ENCODE peak calls at places on chromosome 12, in seven cellular contexts. C, J, G, N, U, W and H are unnamed samples.
A peak's percentile ranks its signal among the peaks of the same experiment; 100 is the strongest.

GRCh38 chr12:125050446-125050845 is 14.8 kb upstream of the AACS start:
- DNase-seq in U (no peak), G (no peak), N (no peak), C (no peak), J (no peak), W (no peak), H (no peak)

GRCh38 chr12:58583541-58583940 is 336.8 kb downstream of the LRIG3 start:
- DNase-seq in U (no peak), G (peak; percentile 20), J (peak; percentile 19), N (peak; percentile 57), W (no peak), C (no peak), H (no peak)

GRCh38 chr12:43282106-43282505 is 269.9 kb downstream of the ADAMTS20 start:
- DNase-seq in J (peak; percentile 65), W (no peak), C (no peak), N (peak; percentile 38), U (no peak), G (no peak), H (no peak)

GRCh38 chr12:44369967-44370366 is 506.1 kb downstream of the NELL2 start:
- DNase-seq in U (no peak), C (no peak), W (no peak), J (no peak), G (no peak), N (peak; percentile 2), H (no peak)

GRCh38 chr12:98037401-98038140 is 477.8 kb upstream of the TMPO start:
- DNase-seq in C (no peak), G (no peak), N (no peak), J (no peak), U (no peak), W (no peak), H (no peak)

GRCh38 chr12:88658009-88658408 is 77.7 kb upstream of the KITLG start:
- DNase-seq in J (no peak), C (no peak), W (no peak), U (no peak), N (no peak), G (no peak), H (no peak)

GRCh38 chr12:53997324-53998173 is 2.4 kb upstream of the HOXC9 start:
- DNase-seq in W (no peak), U (no peak), J (no peak), C (no peak), G (no peak), N (no peak), H (no peak)

GRCh38 chr12:68958337-68958736 is 25.4 kb upstream of the CPM start:
- DNase-seq in C (no peak), N (no peak), U (no peak), G (no peak), J (no peak), W (no peak), H (no peak)

GRCh38 chr12:121911824-121912585 is 6.4 kb upstream of the CFAP251 start:
- DNase-seq in G (no peak), C (no peak), W (no peak), U (no peak), N (no peak), J (no peak), H (no peak)

GRCh38 chr12:130074661-130075406 is 87.4 kb upstream of the FZD10 start:
- DNase-seq in J (no peak), C (no peak), W (no peak), G (no peak), U (no peak), N (no peak), H (no peak)

GRCh38 chr12:6229823-6230222 is 29.6 kb downstream of the CD9 start:
- DNase-seq in U (no peak), J (peak; percentile 97), C (no peak), W (no peak), N (peak; percentile 97), G (no peak), H (no peak)

GRCh38 chr12:3587402-3588013 is 96.5 kb downstream of the PRMT8 start:
- DNase-seq in W (no peak), G (no peak), J (no peak), C (no peak), N (no peak), U (no peak), H (no peak)

GRCh38 chr12:109947511-109947910 is 47.4 kb downstream of the TCHP start:
- DNase-seq in G (no peak), C (no peak), U (no peak), N (peak; percentile 42), W (no peak), J (peak; percentile 84), H (no peak)

GRCh38 chr12:54306925-54307731 is 6.3 kb upstream of the NFE2 start:
- DNase-seq in W (no peak), J (no peak), U (no peak), C (peak; percentile 64), N (no peak), G (no peak), H (no peak)

GRCh38 chr12:50676761-50677160 is 87.1 kb upstream of the ATF1 start:
- DNase-seq in C (no peak), W (no peak), J (no peak), G (no peak), U (no peak), N (no peak), H (no peak)

GRCh38 chr12:47636908-47637780 is 68.7 kb downstream of the RPAP3 start:
- DNase-seq in U (peak; percentile 53), J (no peak), C (peak; percentile 96), W (peak; percentile 68), G (no peak), N (peak; percentile 5), H (peak; percentile 96)

GRCh38 chr12:109029411-109029810 is 8.5 kb upstream of the SVOP start:
- DNase-seq in J (no peak), G (no peak), N (no peak), C (no peak), W (no peak), U (no peak), H (no peak)

GRCh38 chr12:2396448-2396871 is 343.7 kb downstream of the CACNA1C start:
- DNase-seq in G (no peak), W (no peak), J (peak; percentile 52), C (no peak), N (no peak), U (no peak), H (no peak)

GRCh38 chr12:52877242-52877641 is 27.6 kb downstream of the KRT8 start:
- DNase-seq in C (no peak), W (peak; percentile 53), U (no peak), J (no peak), G (no peak), N (no peak), H (no peak)

GRCh38 chr12:26119391-26119981 is 5.4 kb downstream of the BHLHE41 start:
- DNase-seq in U (no peak), C (no peak), N (peak; percentile 73), J (peak; percentile 78), G (no peak), W (peak; percentile 41), H (peak; percentile 77)

GRCh38 chr12:67740706-67741105 is 92.2 kb downstream of the DYRK2 start:
- DNase-seq in J (no peak), U (no peak), N (no peak), W (no peak), C (no peak), G (no peak), H (peak; percentile 33)
- H3K18ac ChIP-seq in J (no peak overlapping the region), U (no peak overlapping the region), N (no peak overlapping the region), W (no peak overlapping the region), C (no peak overlapping the region), G (no peak overlapping the region), H (no peak overlapping the region)

GRCh38 chr12:126700115-126700514 is 1566.9 kb upstream of the TMEM132C start:
- DNase-seq in W (no peak), G (no peak), N (no peak), U (no peak), J (no peak), C (no peak), H (no peak)
- H3K18ac ChIP-seq in W (no peak overlapping the region), G (no peak overlapping the region), N (no peak overlapping the region), U (no peak overlapping the region), J (no peak overlapping the region), C (no peak overlapping the region), H (no peak overlapping the region)

GRCh38 chr12:95051241-95051640 is 22.2 kb downstream of the NR2C1 start:
- DNase-seq in G (no peak), J (peak; percentile 7), W (no peak), C (no peak), N (no peak), U (no peak), H (no peak)
- H3K18ac ChIP-seq in G (no peak overlapping the region), J (no peak overlapping the region), W (no peak overlapping the region), C (no peak overlapping the region), N (no peak overlapping the region), U (no peak overlapping the region), H (no peak overlapping the region)

GRCh38 chr12:7321624-7322023 is 17.8 kb downstream of the ACSM4 start:
- DNase-seq in N (no peak), G (no peak), U (no peak), W (no peak), J (no peak), C (no peak), H (no peak)

GRCh38 chr12:7324176-7324575 is 20.3 kb downstream of the ACSM4 start:
- DNase-seq in U (no peak), G (no peak), W (no peak), J (no peak), C (no peak), N (no peak), H (no peak)

GRCh38 chr12:7319934-7320333 is 16.1 kb downstream of the ACSM4 start:
- DNase-seq in U (no peak), C (no peak), G (no peak), N (no peak), W (no peak), J (no peak), H (no peak)

GRCh38 chr12:7327913-7328312 is 24.0 kb downstream of the ACSM4 start:
- DNase-seq in N (no peak), J (no peak), G (no peak), W (no peak), C (no peak), U (no peak), H (no peak)

DNA sequence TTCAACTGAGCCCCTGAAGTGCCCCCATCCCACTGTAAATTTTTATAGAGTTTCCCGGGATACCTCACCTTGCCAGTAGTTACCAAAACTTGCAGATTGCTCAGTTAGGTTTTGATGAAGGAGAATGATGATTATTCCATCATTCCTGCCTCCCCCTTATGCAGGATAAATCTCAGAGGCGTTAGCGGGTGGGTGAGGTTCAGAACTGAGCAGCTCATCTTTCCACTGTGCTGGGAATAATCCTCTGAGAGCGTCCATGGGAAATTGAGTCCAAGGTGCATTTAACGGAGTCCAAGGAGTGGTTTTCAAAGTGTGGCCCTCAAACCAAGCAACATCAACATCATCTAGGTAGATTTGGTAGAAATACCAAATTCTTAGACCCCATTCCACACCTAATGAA is 18.7 kb downstream of the ACSM4 start:
- DNase-seq in C (no peak), G (no peak), N (no peak), W (no peak), J (no peak), U (no peak), H (no peak)
- H3K18ac ChIP-seq in C (no peak overlapping the region), G (no peak overlapping the region), N (no peak overlapping the region), W (no peak overlapping the region), J (no peak overlapping the region), U (no peak overlapping the region), H (no peak overlapping the region)